ENCODE peak calls at places on chromosomes 4 and X, in eight cellular contexts. U, G, Y, R, D, W, S and F are unnamed samples.

GRCh38 chr4:3465698-3466671 is 2.9 kb downstream of the DOK7 start:
- DNase-seq in U (no peak), G (no peak), Y (no peak), R (no peak), D (no peak), W (no peak), S (no peak), F (no peak)

GRCh38 chr4:40516651-40517050 is 113.0 kb downstream of the RBM47 start:
- DNase-seq in U (no peak), G (no peak), Y (no peak), R (no peak), D (peak), W (no peak), S (no peak), F (no peak)

GRCh38 chr4:169682360-169683047 is 62.1 kb downstream of the CLCN3 start:
- DNase-seq in U (no peak), G (no peak), Y (no peak), R (no peak), D (no peak), W (no peak), S (no peak), F (peak)

GRCh38 chr4:156686120-156686519 is 285.5 kb downstream of the PDGFC start:
- DNase-seq in U (peak), G (no peak), Y (peak), R (peak), D (no peak), W (no peak), S (no peak), F (peak)

GRCh38 chrX:1592863-1593201 is 1.4 kb downstream of the AKAP17A start:
- DNase-seq in U (no peak), G (no peak), Y (no peak), R (no peak), D (peak), W (no peak), S (no peak), F (no peak)

GRCh38 chrX:123647244-123647643 is 85.6 kb downstream of the THOC2 start:
- DNase-seq in U (no peak), G (no peak), Y (no peak), R (no peak), D (no peak), W (no peak), S (no peak), F (no peak)

GRCh38 chrX:35006361-35006760 is 63.8 kb downstream of the FAM47B start:
- DNase-seq in U (no peak), G (no peak), Y (no peak), R (no peak), D (no peak), W (no peak), S (no peak), F (no peak)

GRCh38 chr4:83556836-83557235 is 20.9 kb downstream of the GPAT3 start:
- DNase-seq in U (no peak), G (no peak), Y (no peak), R (no peak), D (no peak), W (no peak), S (no peak), F (no peak)

GRCh38 chrX:17743913-17744312 is 6.6 kb downstream of the SCML1 start:
- DNase-seq in U (no peak), G (no peak), Y (no peak), R (no peak), D (no peak), W (no peak), S (no peak), F (no peak)

GRCh38 chr4:12545845-12546244 is 938.3 kb downstream of the RAB28 start:
- DNase-seq in U (no peak), G (no peak), Y (no peak), R (no peak), D (no peak), W (no peak), S (no peak), F (no peak)

GRCh38 chrX:72498782-72499181 is 73.9 kb downstream of the HDAC8 start:
- DNase-seq in U (no peak), G (no peak), Y (no peak), R (no peak), D (no peak), W (no peak), S (no peak), F (no peak)

GRCh38 chr4:158159718-158160094 is 13.1 kb downstream of the GASK1B start:
- DNase-seq in U (no peak), G (no peak), Y (no peak), R (no peak), D (no peak), W (no peak), S (no peak), F (no peak)

GRCh38 chr4:120452006-120452405 is 385.4 kb upstream of the MAD2L1 start:
- DNase-seq in U (no peak), G (no peak), Y (no peak), R (no peak), D (no peak), W (no peak), S (no peak), F (no peak)

GRCh38 chrX:120316587-120317283 is 5.5 kb upstream of the TMEM255A start:
- DNase-seq in U (no peak), G (no peak), Y (no peak), R (no peak), D (no peak), W (no peak), S (no peak), F (no peak)

GRCh38 chr4:182922551-182923284 is 5.5 kb upstream of the DCTD start:
- DNase-seq in U (no peak), G (no peak), Y (no peak), R (no peak), D (no peak), W (no peak), S (peak), F (no peak)

GRCh38 chr4:153419029-153419428 is 47.1 kb upstream of the TMEM131L start:
- DNase-seq in U (no peak), G (no peak), Y (no peak), R (no peak), D (no peak), W (no peak), S (no peak), F (no peak)

GRCh38 chr4:153084939-153085630 is 119.2 kb upstream of the TRIM2 start:
- DNase-seq in U (peak), G (peak), Y (peak), R (peak), D (peak), W (peak), S (peak), F (peak)

GRCh38 chr4:163680390-163681098 is 186.1 kb downstream of the TMA16 start:
- DNase-seq in U (no peak), G (no peak), Y (no peak), R (no peak), D (no peak), W (no peak), S (no peak), F (no peak)

GRCh38 chr4:11719879-11720278 is 291.2 kb upstream of the HS3ST1 start:
- DNase-seq in U (no peak), G (no peak), Y (no peak), R (no peak), D (peak), W (no peak), S (peak), F (no peak)

GRCh38 chrX:15714529-15714928 is 23.5 kb upstream of the CA5B start:
- DNase-seq in U (no peak), G (no peak), Y (no peak), R (no peak), D (peak), W (no peak), S (peak), F (no peak)

GRCh38 chrX:111098874-111099273 is 2.9 kb downstream of the PAK3 start:
- DNase-seq in U (no peak), G (peak), Y (no peak), R (no peak), D (peak), W (peak), S (peak), F (no peak)

GRCh38 chr4:18676136-18676922 is 654.8 kb upstream of the LCORL start:
- DNase-seq in U (no peak), G (no peak), Y (no peak), R (peak), D (no peak), W (no peak), S (no peak), F (no peak)

GRCh38 chr4:8278421-8279287 is 9.1 kb downstream of the HTRA3 start:
- DNase-seq in U (no peak), G (no peak), Y (peak), R (peak), D (peak), W (no peak), S (no peak), F (no peak)

GRCh38 chr4:127669691-127670090 is 36.9 kb downstream of the INTU start:
- DNase-seq in U (no peak), G (no peak), Y (no peak), R (no peak), D (no peak), W (no peak), S (no peak), F (no peak)

GRCh38 chr4:173288296-173288695 is 45.9 kb downstream of the HMGB2 start:
- DNase-seq in U (peak), G (peak), Y (no peak), R (no peak), D (peak), W (peak), S (peak), F (peak)

GRCh38 chrX:150761819-150762216 is 68.6 kb downstream of the MTMR1 start:
- DNase-seq in U (no peak), G (no peak), Y (no peak), R (no peak), D (no peak), W (no peak), S (no peak), F (no peak)

GRCh38 chr4:39406763-39407583 is at the start of gene KLB:
- DNase-seq in U (no peak), G (no peak), Y (no peak), R (no peak), D (peak), W (peak), S (peak), F (no peak)

GRCh38 chr4:39407584-39407885 is 805 bp downstream of the KLB start:
- DNase-seq in U (no peak), G (no peak), Y (no peak), R (no peak), D (no peak), W (no peak), S (no peak), F (no peak)

GRCh38 chr4:39415678-39416283 is 9.1 kb downstream of the KLB start:
- DNase-seq in U (no peak), G (no peak), Y (no peak), R (no peak), D (no peak), W (no peak), S (no peak), F (no peak)

DNA sequence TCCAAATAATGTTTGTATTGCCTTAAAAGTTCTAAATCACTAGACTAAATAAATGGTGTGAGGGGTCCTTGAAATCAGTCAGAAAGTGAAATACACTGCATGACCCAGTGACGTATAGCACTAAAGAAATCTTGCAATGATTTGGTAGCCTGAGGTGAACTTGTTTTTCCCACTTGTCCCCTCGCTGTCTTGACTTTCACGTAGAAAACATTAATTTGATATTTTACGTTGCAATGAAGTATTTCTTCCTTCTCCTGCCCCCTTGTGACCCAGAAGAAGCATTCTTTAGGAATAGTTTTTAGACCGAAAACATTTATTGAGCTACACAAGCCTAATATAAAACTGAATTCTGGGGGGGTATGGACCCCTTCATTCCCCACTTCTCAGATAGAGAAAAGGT is 3.7 kb downstream of the KLB start:
- DNase-seq in U (no peak), G (no peak), Y (no peak), R (no peak), D (no peak), W (peak), S (no peak), F (no peak)
- TF ChIP-seq CTCF in U (no peak), G (no peak), Y (peak), R (peak), D (no peak), W (peak), S (no peak), F (no peak)

DNA sequence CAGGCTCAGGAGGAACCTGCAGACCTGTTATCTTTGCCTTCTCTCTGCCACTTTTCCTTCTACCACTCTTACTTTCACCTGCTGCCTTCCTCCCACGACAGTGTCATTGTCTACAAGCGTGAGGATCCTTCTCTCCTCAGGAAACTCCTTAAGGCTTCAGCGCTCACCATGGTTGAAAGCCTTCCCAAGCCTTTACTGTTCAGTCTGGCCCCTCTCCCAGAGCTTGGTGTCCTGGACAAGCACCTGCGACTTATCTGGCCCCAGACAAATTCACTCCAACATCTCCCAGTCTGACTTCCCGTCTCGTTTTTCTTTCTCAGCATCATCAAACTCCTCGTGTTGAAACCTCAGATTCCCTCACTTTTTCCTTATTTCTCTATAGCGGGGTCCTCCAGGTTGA is 31.0 kb downstream of the CC2D2A start:
- DNase-seq in U (no peak), G (no peak), Y (no peak), R (no peak), D (no peak), W (no peak), S (no peak), F (no peak)
- H3K4me3 ChIP-seq in U (no peak), G (no peak), Y (no peak), R (no peak), D (no peak), W (no peak), S (no peak), F (no peak)

GRCh38 chr4:151968643-151969042 is 207.8 kb upstream of the GATB start:
- DNase-seq in U (no peak), G (no peak), Y (no peak), R (no peak), D (no peak), W (no peak), S (no peak), F (no peak)
- TF ChIP-seq CTCF in U (no peak), G (no peak), Y (no peak), R (no peak), D (no peak), W (no peak), S (no peak), F (no peak)

DNA sequence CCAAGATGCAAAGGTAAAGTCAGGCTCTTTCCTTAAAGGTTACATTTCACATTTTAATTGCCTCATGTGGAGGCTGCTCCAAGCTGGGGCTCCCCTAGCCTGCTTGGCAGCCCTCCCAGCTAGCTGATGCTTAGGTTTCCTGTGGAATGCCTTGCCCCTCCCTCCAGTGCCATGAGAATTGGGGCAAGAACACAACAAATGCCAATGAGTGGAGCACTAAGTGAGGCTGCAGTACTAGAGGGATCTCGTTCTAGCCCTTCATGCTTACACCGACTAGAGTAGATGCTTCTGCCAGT is 597.7 kb downstream of the MID1IP1 start:
- DNase-seq in U (no peak), G (no peak), Y (no peak), R (no peak), D (no peak), W (no peak), S (no peak), F (no peak)
- H3K4me3 ChIP-seq in U (no peak), G (no peak), Y (no peak), R (no peak), D (no peak), W (no peak), S (no peak), F (no peak)

GRCh38 chr4:13597604-13598003 is 29.9 kb downstream of the BOD1L1 start:
- DNase-seq in U (no peak), G (no peak), Y (peak), R (peak), D (no peak), W (no peak), S (no peak), F (no peak)

GRCh38 chr4:13597141-13597540 is 30.4 kb downstream of the BOD1L1 start:
- DNase-seq in U (no peak), G (no peak), Y (no peak), R (no peak), D (no peak), W (peak), S (no peak), F (no peak)

GRCh38 chr4:13601060-13601459 is 26.5 kb downstream of the BOD1L1 start:
- DNase-seq in U (no peak), G (no peak), Y (no peak), R (no peak), D (no peak), W (no peak), S (no peak), F (no peak)

GRCh38 chr4:13601848-13602247 is 25.7 kb downstream of the BOD1L1 start:
- DNase-seq in U (no peak), G (no peak), Y (no peak), R (no peak), D (no peak), W (no peak), S (no peak), F (no peak)

DNA sequence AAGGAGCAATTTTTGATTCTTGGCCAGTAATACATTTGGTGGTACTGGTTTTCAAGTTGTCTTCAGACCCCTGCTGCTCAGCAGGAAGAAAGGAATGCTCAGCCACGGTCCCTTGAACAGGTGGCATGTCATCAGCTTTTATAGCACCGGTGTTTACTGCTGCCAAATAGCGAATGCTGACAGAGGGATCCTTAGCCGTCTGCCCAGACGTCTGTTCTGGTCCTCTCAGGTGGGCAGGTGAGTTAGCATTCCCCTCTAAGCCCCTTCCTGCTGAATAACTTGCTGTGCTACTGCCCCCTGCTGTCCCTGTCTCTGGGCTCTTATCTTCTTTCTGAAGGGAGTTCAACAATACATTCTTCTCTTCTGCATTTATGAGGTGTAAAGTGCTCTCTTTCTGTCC is 28.4 kb downstream of the BOD1L1 start:
- DNase-seq in U (no peak), G (no peak), Y (no peak), R (no peak), D (no peak), W (no peak), S (no peak), F (no peak)
- TF ChIP-seq CTCF in U (peak), G (no peak), Y (peak), R (peak), D (no peak), W (peak), S (no peak), F (no peak)

GRCh38 chr4:128830906-128831525 is 21.5 kb downstream of the JADE1 start:
- DNase-seq in U (no peak), G (no peak), Y (no peak), R (no peak), D (peak), W (no peak), S (no peak), F (no peak)
- H3K4me3 ChIP-seq in U (no peak), G (no peak), Y (no peak), R (no peak), D (no peak), W (no peak), S (no peak), F (no peak)

GRCh38 chr4:145888393-145888792 is 50.2 kb downstream of the ZNF827 start:
- DNase-seq in U (no peak), G (no peak), Y (no peak), R (no peak), D (no peak), W (no peak), S (no peak), F (no peak)
- TF ChIP-seq CTCF in U (peak), G (no peak), Y (peak), R (no peak), D (no peak), W (no peak), S (no peak), F (no peak)

GRCh38 chr4:185810746-185811508 is 1.1 kb downstream of the SORBS2 start:
- DNase-seq in U (no peak), G (no peak), Y (no peak), R (no peak), D (peak), W (no peak), S (no peak), F (no peak)

GRCh38 chr4:185817403-185817818 is 5.4 kb upstream of the SORBS2 start:
- DNase-seq in U (no peak), G (no peak), Y (no peak), R (no peak), D (peak), W (no peak), S (peak), F (no peak)

GRCh38 chr4:185813133-185813532 is 1.1 kb upstream of the SORBS2 start:
- DNase-seq in U (no peak), G (no peak), Y (no peak), R (no peak), D (no peak), W (no peak), S (no peak), F (no peak)

GRCh38 chr4:185809517-185810071 is 2.4 kb downstream of the SORBS2 start:
- DNase-seq in U (no peak), G (no peak), Y (no peak), R (no peak), D (no peak), W (no peak), S (no peak), F (no peak)

GRCh38 chr4:185811509-185812364 is at the start of gene SORBS2:
- DNase-seq in U (no peak), G (no peak), Y (no peak), R (no peak), D (peak), W (no peak), S (peak), F (no peak)
- H3K4me3 ChIP-seq in U (no peak), G (no peak), Y (no peak), R (no peak), D (no peak), W (no peak), S (peak), F (no peak)